ENCODE peak calls at places on chromosome 14, in four cellular contexts. One of them, this sample, is unnamed.

GRCh38 chr14:53458368-53458814 is 305.3 kb upstream of the DDHD1 start:
- DNase-seq in progenitor cell of endocrine pancreas: no peak
- DNase-seq in GM06990: no peak
- DNase-seq in tibial artery: no peak
- DNase-seq in this sample: no peak

GRCh38 chr14:36584167-36584811 is 1.9 kb upstream of the NKX2-8 start:
- DNase-seq in tibial artery: no peak
- DNase-seq in GM06990: no peak
- DNase-seq in progenitor cell of endocrine pancreas: no peak
- DNase-seq in this sample: no peak

GRCh38 chr14:27366596-27366995 is 768.8 kb upstream of the NOVA1 start:
- DNase-seq in progenitor cell of endocrine pancreas: no peak
- DNase-seq in tibial artery: no peak
- DNase-seq in GM06990: no peak
- DNase-seq in this sample: no peak

GRCh38 chr14:59407246-59407615 is 57.9 kb downstream of the GPR135 start:
- DNase-seq in tibial artery: no peak
- DNase-seq in GM06990: no peak
- DNase-seq in progenitor cell of endocrine pancreas: no peak
- DNase-seq in this sample: no peak

GRCh38 chr14:51119411-51120051 is 24.6 kb upstream of the TRIM9 start:
- DNase-seq in progenitor cell of endocrine pancreas: no peak
- DNase-seq in GM06990: no peak
- DNase-seq in tibial artery: no peak
- DNase-seq in this sample: no peak

GRCh38 chr14:58697927-58698641 is 60.3 kb downstream of the DACT1 start:
- DNase-seq in GM06990: no peak
- DNase-seq in tibial artery: no peak
- DNase-seq in progenitor cell of endocrine pancreas: no peak
- DNase-seq in this sample: no peak

GRCh38 chr14:30621354-30621953 is 665 bp upstream of the SCFD1 start:
- DNase-seq in progenitor cell of endocrine pancreas: no peak
- DNase-seq in GM06990: peak
- DNase-seq in tibial artery: no peak
- DNase-seq in this sample: peak

GRCh38 chr14:67420102-67420739 is 8.3 kb upstream of the PLEK2 start:
- DNase-seq in GM06990: no peak
- DNase-seq in progenitor cell of endocrine pancreas: no peak
- DNase-seq in tibial artery: no peak
- DNase-seq in this sample: peak

GRCh38 chr14:23020143-23021128 is 10.5 kb upstream of the C14orf93 start:
- DNase-seq in progenitor cell of endocrine pancreas: no peak
- DNase-seq in GM06990: no peak
- DNase-seq in tibial artery: no peak
- DNase-seq in this sample: no peak

GRCh38 chr14:54955143-54955542 is 52.5 kb upstream of the GCH1 start:
- DNase-seq in GM06990: no peak
- DNase-seq in progenitor cell of endocrine pancreas: no peak
- DNase-seq in tibial artery: no peak
- DNase-seq in this sample: no peak

GRCh38 chr14:78253986-78254385 is 83.8 kb downstream of the NRXN3 start:
- DNase-seq in tibial artery: no peak
- DNase-seq in GM06990: no peak
- DNase-seq in progenitor cell of endocrine pancreas: no peak
- DNase-seq in this sample: no peak

GRCh38 chr14:34501004-34501580 is 38.4 kb downstream of the EAPP start:
- DNase-seq in GM06990: no peak
- DNase-seq in tibial artery: no peak
- DNase-seq in progenitor cell of endocrine pancreas: no peak
- DNase-seq in this sample: no peak

GRCh38 chr14:21041676-21042433 is at the start of gene RNASE7:
- DNase-seq in GM06990: no peak
- DNase-seq in progenitor cell of endocrine pancreas: no peak
- DNase-seq in tibial artery: no peak
- DNase-seq in this sample: no peak

GRCh38 chr14:89041245-89041585 is 216.8 kb downstream of the TTC8 start:
- DNase-seq in tibial artery: no peak
- DNase-seq in GM06990: no peak
- DNase-seq in progenitor cell of endocrine pancreas: no peak
- DNase-seq in this sample: no peak

GRCh38 chr14:80621701-80622100 is 319.8 kb downstream of the CEP128 start:
- DNase-seq in tibial artery: no peak
- DNase-seq in GM06990: no peak
- DNase-seq in progenitor cell of endocrine pancreas: no peak
- DNase-seq in this sample: no peak

GRCh38 chr14:83071888-83072501 is 1538.3 kb upstream of the SEL1L start:
- DNase-seq in GM06990: peak
- DNase-seq in progenitor cell of endocrine pancreas: no peak
- DNase-seq in tibial artery: no peak
- DNase-seq in this sample: no peak

GRCh38 chr14:106459971-106460730 is 933.8 kb downstream of the TMEM121 start:
- DNase-seq in GM06990: no peak
- DNase-seq in progenitor cell of endocrine pancreas: no peak
- DNase-seq in tibial artery: no peak
- DNase-seq in this sample: peak

GRCh38 chr14:72546359-72547035 is 347.4 kb downstream of the DPF3 start:
- DNase-seq in progenitor cell of endocrine pancreas: no peak
- DNase-seq in GM06990: no peak
- DNase-seq in tibial artery: no peak
- DNase-seq in this sample: no peak

GRCh38 chr14:38000340-38000739 is 207.4 kb upstream of the SSTR1 start:
- DNase-seq in progenitor cell of endocrine pancreas: no peak
- DNase-seq in tibial artery: no peak
- DNase-seq in GM06990: no peak
- DNase-seq in this sample: no peak

GRCh38 chr14:70845601-70846000 is 36.3 kb upstream of the MAP3K9 start:
- DNase-seq in GM06990: no peak
- DNase-seq in tibial artery: no peak
- DNase-seq in progenitor cell of endocrine pancreas: no peak
- DNase-seq in this sample: no peak

GRCh38 chr14:92678766-92679165 is 69.7 kb downstream of the LGMN start:
- DNase-seq in GM06990: no peak
- DNase-seq in tibial artery: no peak
- DNase-seq in progenitor cell of endocrine pancreas: no peak
- DNase-seq in this sample: no peak

GRCh38 chr14:55103005-55103640 is 25.9 kb upstream of the LGALS3 start:
- DNase-seq in tibial artery: peak
- DNase-seq in GM06990: peak
- DNase-seq in progenitor cell of endocrine pancreas: peak
- DNase-seq in this sample: peak

GRCh38 chr14:93686313-93686712 is 102.0 kb downstream of the PRIMA1 start:
- DNase-seq in tibial artery: no peak
- DNase-seq in GM06990: no peak
- DNase-seq in progenitor cell of endocrine pancreas: no peak
- DNase-seq in this sample: no peak

GRCh38 chr14:33792387-33793368 is 158.2 kb downstream of the EGLN3 start:
- DNase-seq in progenitor cell of endocrine pancreas: peak
- DNase-seq in tibial artery: peak
- DNase-seq in GM06990: peak
- DNase-seq in this sample: peak

GRCh38 chr14:63432888-63433552 is 110.2 kb downstream of the PPP2R5E start:
- DNase-seq in progenitor cell of endocrine pancreas: no peak
- DNase-seq in GM06990: no peak
- DNase-seq in tibial artery: no peak
- DNase-seq in this sample: no peak
- TF ChIP-seq CTCF in progenitor cell of endocrine pancreas: no peak
- TF ChIP-seq CTCF in GM06990: no peak
- TF ChIP-seq CTCF in tibial artery: no peak
- TF ChIP-seq CTCF in this sample: no peak

GRCh38 chr14:79467837-79468236 is 743.5 kb downstream of the DIO2 start:
- DNase-seq in progenitor cell of endocrine pancreas: no peak
- DNase-seq in tibial artery: no peak
- DNase-seq in GM06990: no peak
- DNase-seq in this sample: no peak
- TF ChIP-seq CTCF in progenitor cell of endocrine pancreas: no peak
- TF ChIP-seq CTCF in tibial artery: no peak
- TF ChIP-seq CTCF in GM06990: no peak
- TF ChIP-seq CTCF in this sample: no peak

GRCh38 chr14:50007123-50007903 is 109.1 kb downstream of the VCPKMT start:
- DNase-seq in tibial artery: no peak
- DNase-seq in progenitor cell of endocrine pancreas: no peak
- DNase-seq in GM06990: no peak
- DNase-seq in this sample: no peak
- TF ChIP-seq CTCF in tibial artery: no peak
- TF ChIP-seq CTCF in progenitor cell of endocrine pancreas: no peak
- TF ChIP-seq CTCF in GM06990: no peak
- TF ChIP-seq CTCF in this sample: no peak

DNA sequence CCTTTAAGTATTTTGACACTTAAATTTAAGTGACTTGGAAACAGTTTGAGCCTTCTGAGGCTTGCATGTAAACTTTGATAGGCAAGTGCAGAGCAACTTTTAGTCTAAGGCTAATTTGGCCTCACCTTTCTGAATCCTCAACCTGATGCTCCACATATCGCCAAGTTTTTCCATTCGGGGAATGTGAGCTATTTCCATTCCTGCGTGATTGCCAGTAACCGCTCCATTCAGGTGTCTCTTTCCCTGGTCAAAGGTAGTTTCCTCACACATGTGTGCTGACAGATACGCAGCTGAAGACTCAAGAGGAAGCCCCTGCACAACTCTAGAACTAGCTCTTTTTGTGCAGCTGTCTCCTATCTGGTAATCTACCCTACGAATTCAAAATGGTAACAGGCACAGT is 25.4 kb upstream of the FUT8 start:
- DNase-seq in progenitor cell of endocrine pancreas: no peak
- DNase-seq in GM06990: no peak
- DNase-seq in tibial artery: no peak
- DNase-seq in this sample: no peak
- TF ChIP-seq CTCF in progenitor cell of endocrine pancreas: no peak
- TF ChIP-seq CTCF in GM06990: no peak
- TF ChIP-seq CTCF in tibial artery: no peak
- TF ChIP-seq CTCF in this sample: no peak

GRCh38 chr14:64811676-64812075 is 68.0 kb downstream of the SPTB start:
- DNase-seq in tibial artery: no peak
- DNase-seq in progenitor cell of endocrine pancreas: no peak
- DNase-seq in GM06990: no peak
- DNase-seq in this sample: no peak

GRCh38 chr14:64806862-64807495 is 72.7 kb downstream of the SPTB start:
- DNase-seq in tibial artery: no peak
- DNase-seq in GM06990: no peak
- DNase-seq in progenitor cell of endocrine pancreas: no peak
- DNase-seq in this sample: no peak

GRCh38 chr14:64807588-64807987 is 72.1 kb downstream of the SPTB start:
- DNase-seq in tibial artery: no peak
- DNase-seq in GM06990: no peak
- DNase-seq in progenitor cell of endocrine pancreas: no peak
- DNase-seq in this sample: peak

GRCh38 chr14:64806202-64806861 is 73.4 kb downstream of the SPTB start:
- DNase-seq in progenitor cell of endocrine pancreas: no peak
- DNase-seq in tibial artery: peak
- DNase-seq in GM06990: no peak
- DNase-seq in this sample: no peak

GRCh38 chr14:64808449-64808848 is 71.3 kb downstream of the SPTB start:
- DNase-seq in tibial artery: no peak
- DNase-seq in GM06990: no peak
- DNase-seq in progenitor cell of endocrine pancreas: no peak
- DNase-seq in this sample: no peak
- TF ChIP-seq CTCF in tibial artery: no peak
- TF ChIP-seq CTCF in GM06990: no peak
- TF ChIP-seq CTCF in progenitor cell of endocrine pancreas: no peak
- TF ChIP-seq CTCF in this sample: no peak

DNA sequence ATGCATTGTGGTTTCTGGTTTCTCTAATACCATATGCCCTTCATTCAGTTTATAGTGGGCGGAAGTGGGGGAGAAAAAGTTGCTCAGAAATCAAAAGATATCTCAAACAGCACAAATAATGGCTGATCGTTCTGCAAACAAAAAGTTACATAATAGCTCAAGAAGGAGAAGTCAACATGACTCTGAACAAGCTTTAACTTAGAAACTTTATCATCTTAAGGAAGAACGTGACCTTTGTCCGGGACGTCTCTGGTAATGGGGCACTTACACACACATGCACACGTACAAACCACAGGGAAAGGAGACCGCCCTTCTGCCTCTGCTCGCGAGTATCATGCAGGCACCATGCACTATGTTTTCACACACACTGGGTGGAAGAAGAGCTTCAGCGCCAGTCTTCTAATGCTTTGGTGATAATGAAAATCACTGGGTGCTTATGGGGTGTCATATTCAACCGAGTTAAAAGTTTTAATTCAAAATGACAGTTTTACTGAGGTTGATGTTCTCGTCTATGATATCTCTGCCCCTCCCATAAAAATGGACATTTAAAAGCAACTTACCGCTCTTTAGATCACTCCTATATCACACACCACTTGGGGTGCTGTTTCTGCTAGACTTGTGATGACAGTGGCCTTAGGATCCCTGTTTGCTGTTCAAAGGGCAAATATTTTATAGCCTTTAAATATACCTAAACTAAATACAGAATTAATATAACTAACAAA is 4.7 kb downstream of the FOS start:
- DNase-seq in progenitor cell of endocrine pancreas: no peak
- DNase-seq in GM06990: no peak
- DNase-seq in tibial artery: no peak
- DNase-seq in this sample: no peak
- TF ChIP-seq CTCF in progenitor cell of endocrine pancreas: no peak
- TF ChIP-seq CTCF in GM06990: peak
- TF ChIP-seq CTCF in tibial artery: no peak
- TF ChIP-seq CTCF in this sample: peak

DNA sequence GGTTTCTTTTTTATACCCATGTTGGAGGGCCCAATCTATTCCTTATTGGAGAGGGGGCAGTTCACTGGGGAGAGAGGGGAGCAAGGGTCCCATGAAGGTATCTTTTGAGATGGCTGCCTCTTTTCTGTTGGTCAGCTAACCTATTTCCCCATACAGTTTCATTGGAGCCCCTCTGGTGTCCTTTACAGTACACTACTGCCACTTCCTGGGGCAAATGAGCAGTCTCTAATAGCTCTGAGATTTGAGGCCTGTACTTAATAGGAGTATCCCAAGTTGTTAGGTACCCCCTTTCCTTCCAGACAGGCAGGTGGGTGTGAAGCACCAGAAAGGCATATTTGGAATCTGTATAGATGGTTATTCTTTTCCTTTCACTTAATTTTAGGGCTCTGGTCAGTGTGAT is 41.3 kb upstream of the RNU6-8 start:
- DNase-seq in GM06990: no peak
- DNase-seq in tibial artery: no peak
- DNase-seq in progenitor cell of endocrine pancreas: no peak
- DNase-seq in this sample: no peak
- TF ChIP-seq CTCF in GM06990: peak
- TF ChIP-seq CTCF in tibial artery: no peak
- TF ChIP-seq CTCF in progenitor cell of endocrine pancreas: no peak
- TF ChIP-seq CTCF in this sample: no peak

GRCh38 chr14:100677925-100678765 is 48.5 kb upstream of the DLK1 start:
- DNase-seq in GM06990: no peak
- DNase-seq in tibial artery: no peak
- DNase-seq in progenitor cell of endocrine pancreas: no peak
- DNase-seq in this sample: peak

GRCh38 chr14:100681111-100681510 is 45.6 kb upstream of the DLK1 start:
- DNase-seq in tibial artery: no peak
- DNase-seq in progenitor cell of endocrine pancreas: no peak
- DNase-seq in GM06990: no peak
- DNase-seq in this sample: no peak

GRCh38 chr14:100680439-100681051 is 46.1 kb upstream of the DLK1 start:
- DNase-seq in progenitor cell of endocrine pancreas: no peak
- DNase-seq in tibial artery: no peak
- DNase-seq in GM06990: no peak
- DNase-seq in this sample: peak

GRCh38 chr14:100679170-100679569 is 47.5 kb upstream of the DLK1 start:
- DNase-seq in GM06990: no peak
- DNase-seq in tibial artery: no peak
- DNase-seq in progenitor cell of endocrine pancreas: no peak
- DNase-seq in this sample: no peak

GRCh38 chr14:100679707-100680438 is 46.8 kb upstream of the DLK1 start:
- DNase-seq in GM06990: no peak
- DNase-seq in tibial artery: no peak
- DNase-seq in progenitor cell of endocrine pancreas: no peak
- DNase-seq in this sample: peak
- TF ChIP-seq CTCF in GM06990: no peak
- TF ChIP-seq CTCF in tibial artery: no peak
- TF ChIP-seq CTCF in progenitor cell of endocrine pancreas: no peak
- TF ChIP-seq CTCF in this sample: no peak